ENCODE peak calls at places on chromosomes 13 and 19, in seven cellular contexts. P is mesendoderm, X is H1, Z is fibroblast of lung, O is GM12878, F is IMR-90, S is K562. T is an unnamed sample.

GRCh38 chr13:102784501-102784900 is 10.9 kb upstream of the TEX30 start:
- DNase-seq in F (no peak), P (no peak), S (no peak), O (no peak), X (no peak), Z (no peak), T (no peak)

GRCh38 chr13:110398564-110399507 is 91.8 kb downstream of the COL4A2 start:
- DNase-seq in P (peak), X (no peak), O (no peak), S (no peak), Z (peak), F (peak), T (no peak)

GRCh38 chr13:113585828-113586355 is 1.3 kb downstream of the TFDP1 start:
- DNase-seq in O (no peak), X (no peak), P (no peak), F (no peak), S (peak), Z (no peak), T (no peak)

GRCh38 chr19:7397687-7398086 is 49.0 kb downstream of the ARHGEF18 start:
- DNase-seq in S (no peak), P (no peak), X (no peak), F (peak), O (no peak), Z (peak), T (no peak)

GRCh38 chr19:3683866-3684816 is 16.1 kb downstream of the PIP5K1C start:
- DNase-seq in F (peak), S (peak), Z (peak), X (no peak), P (peak), O (no peak), T (no peak)

GRCh38 chr13:98228661-98229349 is 51.7 kb upstream of the RNF113B start:
- DNase-seq in F (peak), X (no peak), Z (peak), O (no peak), S (no peak), P (no peak), T (no peak)

GRCh38 chr19:41311072-41311471 is 1.1 kb downstream of the CCDC97 start:
- DNase-seq in F (no peak), P (no peak), Z (no peak), X (no peak), S (no peak), O (no peak), T (no peak)

GRCh38 chr13:97107815-97108534 is 113.7 kb upstream of the OXGR1 start:
- DNase-seq in Z (peak), X (no peak), S (no peak), F (peak), O (no peak), P (no peak), T (no peak)

GRCh38 chr13:41107584-41108014 is 25.0 kb downstream of the KBTBD6 start:
- DNase-seq in O (no peak), P (peak), Z (no peak), S (no peak), F (no peak), X (no peak), T (no peak)

GRCh38 chr19:5250127-5250659 is 90.4 kb downstream of the PTPRS start:
- DNase-seq in O (no peak), X (no peak), F (no peak), S (no peak), Z (no peak), P (no peak), T (no peak)

GRCh38 chr19:18233224-18233825 is 7.1 kb upstream of the PDE4C start:
- DNase-seq in S (peak), X (no peak), F (peak), P (no peak), Z (peak), O (no peak), T (no peak)

GRCh38 chr19:45170146-45171106 is 7.6 kb downstream of the TRAPPC6A start:
- DNase-seq in S (peak), Z (no peak), X (no peak), P (no peak), O (no peak), F (no peak), T (no peak)

GRCh38 chr19:45172173-45172572 is 5.9 kb downstream of the TRAPPC6A start:
- DNase-seq in S (no peak), O (no peak), Z (no peak), F (no peak), X (no peak), P (no peak), T (no peak)

GRCh38 chr19:45169602-45170001 is 8.4 kb downstream of the TRAPPC6A start:
- DNase-seq in P (no peak), S (no peak), X (no peak), O (no peak), Z (no peak), F (no peak), T (no peak)

GRCh38 chr19:45172611-45173208 is 5.3 kb downstream of the TRAPPC6A start:
- DNase-seq in P (no peak), X (no peak), O (no peak), S (no peak), F (no peak), Z (peak), T (no peak)

DNA sequence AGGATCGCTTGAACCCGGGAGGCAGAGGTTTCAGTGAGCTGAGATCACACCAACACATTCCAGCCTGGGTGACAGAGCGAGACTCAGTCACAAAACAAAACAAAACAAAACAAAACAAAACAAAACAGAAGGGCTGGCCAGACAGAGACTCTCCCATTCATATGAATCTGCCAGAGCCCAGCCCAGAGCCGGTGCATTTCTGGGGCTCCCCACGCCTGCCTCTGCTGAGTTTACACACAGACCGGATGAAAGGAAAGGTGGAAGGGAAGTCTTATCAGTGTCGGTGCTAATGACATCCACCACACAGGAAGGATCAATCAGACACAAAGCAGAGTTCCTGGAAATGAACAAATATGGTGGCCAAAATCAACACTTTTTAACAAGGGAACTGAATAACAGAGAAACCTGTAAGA is 6.8 kb downstream of the TRAPPC6A start:
- DNase-seq in P (no peak), F (no peak), X (no peak), O (no peak), Z (no peak), S (no peak), T (no peak)
- H3K27ac ChIP-seq in P (no peak), F (no peak), X (no peak), O (no peak), Z (no peak), S (peak), T (no peak)

DNA sequence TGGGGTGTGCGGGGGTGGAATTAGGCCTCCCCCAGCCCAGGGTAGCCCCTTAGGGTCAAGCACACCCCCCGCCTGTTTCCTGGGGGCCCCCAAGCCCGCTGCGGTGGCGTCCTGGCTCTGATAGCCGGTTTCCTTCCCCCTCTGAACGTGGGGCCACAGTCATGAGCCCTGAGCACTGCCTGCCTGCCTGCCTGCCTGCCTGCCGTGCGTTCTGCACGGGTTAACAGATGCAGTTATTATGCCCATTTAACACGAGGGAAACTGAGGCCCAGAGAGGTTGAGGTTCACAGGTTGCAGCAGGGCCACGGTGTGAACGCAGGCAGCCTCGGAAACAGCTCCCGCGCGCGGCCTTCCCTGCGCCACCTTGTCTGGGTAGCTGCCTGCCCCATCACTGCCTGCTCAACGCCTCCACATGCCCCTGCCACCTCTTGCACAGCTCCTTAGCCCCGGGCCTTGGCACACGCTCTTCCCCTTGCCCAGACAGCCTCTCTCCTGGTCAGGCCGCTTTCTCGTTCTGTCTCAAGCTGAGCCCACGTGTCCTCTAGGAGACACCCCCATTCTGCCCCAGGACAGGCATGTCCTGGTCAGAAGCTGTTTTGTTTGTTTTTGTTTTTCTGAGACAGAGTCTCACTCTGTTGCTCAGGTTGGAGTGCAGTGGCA is 1.2 kb upstream of the GAMT start:
- DNase-seq in S (no peak), Z (no peak), F (no peak), P (no peak), X (no peak), O (no peak), T (no peak)
- H3K9ac ChIP-seq in S (peak), Z (no peak), F (no peak), P (no peak), X (no peak), O (no peak), T (peak)

GRCh38 chr19:45403781-45404556 is 900 bp downstream of the PPP1R13L start:
- DNase-seq in X (no peak), F (no peak), P (peak), S (peak), O (no peak), Z (no peak), T (peak)
- H3K4me3 ChIP-seq in X (peak), F (peak), P (peak), S (peak), O (peak), Z (peak), T (peak)

DNA sequence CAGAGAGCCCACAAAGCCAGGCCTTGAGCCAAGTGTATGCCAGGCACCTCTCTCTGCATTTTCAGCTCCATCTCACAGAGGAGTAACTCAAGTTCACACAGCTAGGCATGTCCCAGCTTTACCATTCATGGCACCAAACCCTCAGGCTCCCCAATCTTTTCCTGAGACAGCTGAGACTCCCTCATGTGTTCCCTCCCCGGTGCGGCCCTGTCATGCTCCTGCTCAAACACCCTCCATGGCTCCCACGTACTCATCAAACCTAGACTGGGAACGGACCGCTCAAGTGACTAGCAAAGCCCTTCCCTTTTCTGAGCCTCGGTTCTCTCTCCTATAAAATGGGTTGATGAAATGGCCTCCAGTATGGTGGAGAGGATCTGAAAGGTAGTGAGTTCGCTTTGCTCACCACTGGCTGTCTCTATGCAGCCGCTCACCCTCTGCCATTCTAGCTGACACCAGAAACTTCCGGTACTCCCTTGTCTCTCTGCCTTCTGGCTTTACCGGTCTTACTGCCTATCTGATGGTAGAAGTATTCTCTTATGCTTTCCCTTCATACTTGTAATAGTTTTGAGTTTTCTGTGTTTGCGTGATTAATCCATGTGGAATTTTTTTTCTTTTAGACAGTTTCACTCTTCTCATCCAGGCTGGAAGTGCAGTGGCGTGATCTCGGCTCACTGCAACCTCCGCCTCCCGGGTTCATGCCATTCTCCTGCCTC is 7.8 kb upstream of the SLC44A2 start:
- DNase-seq in Z (peak), X (no peak), O (no peak), S (peak), F (peak), P (no peak), T (peak)
- H3K27ac ChIP-seq in Z (peak), X (no peak), O (no peak), S (peak), F (peak), P (no peak), T (peak)

GRCh38 chr13:46168341-46168740 is 13.6 kb downstream of the LCP1 start:
- DNase-seq in O (no peak), P (no peak), X (no peak), S (no peak), Z (no peak), F (no peak), T (no peak)

GRCh38 chr13:46164661-46165060 is 17.3 kb downstream of the LCP1 start:
- DNase-seq in F (no peak), P (no peak), X (no peak), S (no peak), O (no peak), Z (no peak), T (no peak)

GRCh38 chr13:46166947-46167610 is 14.9 kb downstream of the LCP1 start:
- DNase-seq in Z (no peak), P (peak), O (no peak), F (no peak), X (no peak), S (no peak), T (no peak)

GRCh38 chr13:46166221-46166584 is 15.8 kb downstream of the LCP1 start:
- DNase-seq in S (no peak), P (no peak), Z (no peak), X (no peak), F (no peak), O (no peak), T (no peak)

DNA sequence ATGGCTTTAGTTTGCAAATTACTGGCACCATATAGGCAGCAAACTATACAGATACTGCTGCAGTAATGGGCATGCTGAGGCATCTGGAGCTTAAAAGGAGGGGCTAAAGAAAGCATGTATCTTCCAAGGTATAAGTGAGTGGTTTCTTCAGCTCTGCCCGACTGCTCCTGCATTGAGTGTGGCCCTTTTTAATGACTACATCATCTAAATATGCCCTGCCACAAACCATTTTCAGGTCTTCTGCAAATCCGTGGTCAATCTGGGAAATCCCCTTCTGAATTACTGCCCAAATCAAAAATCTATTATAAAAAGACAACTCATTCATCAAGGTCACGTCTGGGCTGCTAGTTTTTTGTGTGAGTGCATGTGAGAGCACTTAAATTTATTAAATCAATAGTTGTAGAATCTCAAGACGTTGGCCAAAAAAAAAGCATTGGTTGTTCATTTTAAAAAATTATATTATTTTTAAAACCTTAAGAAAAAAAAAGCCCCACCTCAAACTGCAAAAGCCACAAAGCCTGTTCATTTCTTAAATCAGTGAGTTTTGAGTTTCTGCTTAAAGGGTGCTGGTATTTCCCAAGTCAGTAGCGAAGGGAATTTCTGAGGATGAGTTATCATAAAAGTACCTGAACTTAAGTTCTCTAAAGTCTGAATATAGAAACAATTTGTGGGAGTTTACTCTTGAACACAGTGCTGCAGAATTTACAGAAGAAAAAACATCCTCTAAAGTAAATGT is 16.3 kb downstream of the LCP1 start:
- DNase-seq in Z (peak), O (peak), X (no peak), P (no peak), F (no peak), S (no peak), T (no peak)
- H3K9ac ChIP-seq in Z (no peak), O (peak), X (no peak), P (no peak), F (no peak), S (no peak), T (no peak)

GRCh38 chr13:100881291-100881864 is 206.8 kb upstream of the TMTC4 start:
- DNase-seq in Z (no peak), O (no peak), F (no peak), S (no peak), X (no peak), P (no peak), T (no peak)
- H3K4me3 ChIP-seq in Z (no peak), O (no peak), F (no peak), S (no peak), X (no peak), P (no peak), T (no peak)

GRCh38 chr19:46453661-46454060 is 17.7 kb downstream of the PNMA8A start:
- DNase-seq in O (no peak), P (no peak), F (no peak), S (no peak), X (no peak), Z (no peak), T (peak)
- H3K27ac ChIP-seq in O (no peak), P (no peak), F (no peak), S (no peak), X (no peak), Z (no peak), T (peak)